ENCODE peak calls at places on chromosomes 13 and 19, in nine cellular contexts. M is WERI-Rb-1, Z is breast epithelium, P is OCI-LY7, U is endothelial cell of umbilical vein, W is AG04449, N is heart left ventricle, O is AG10803, E is heart right ventricle. T is an unnamed sample.

GRCh38 chr13:40082644-40083043 is 427.2 kb downstream of the COG6 start:
- DNase-seq in M (no peak), Z (no peak), P (no peak), U (peak), W (no peak), N (no peak), O (no peak), E (peak), T (no peak)

GRCh38 chr13:87280139-87280538 is 391.0 kb upstream of the SLITRK5 start:
- DNase-seq in M (no peak), Z (no peak), P (no peak), U (no peak), W (no peak), N (no peak), O (no peak), E (no peak), T (no peak)

GRCh38 chr13:34413538-34414210 is 528.4 kb upstream of the NBEA start:
- DNase-seq in M (no peak), Z (no peak), P (no peak), U (no peak), W (no peak), N (no peak), O (peak), E (no peak), T (no peak)

GRCh38 chr19:33699754-33700407 is 78.1 kb downstream of the CHST8 start:
- DNase-seq in M (no peak), Z (no peak), P (no peak), U (no peak), W (no peak), N (no peak), O (no peak), E (no peak), T (no peak)

GRCh38 chr13:49348748-49349147 is 95.1 kb downstream of the CAB39L start:
- DNase-seq in M (no peak), Z (no peak), P (no peak), U (no peak), W (no peak), N (no peak), O (no peak), E (no peak), T (no peak)

GRCh38 chr13:19838726-19839342 is 24.6 kb downstream of the ZMYM5 start:
- DNase-seq in M (no peak), Z (no peak), P (no peak), U (no peak), W (peak), N (no peak), O (peak), E (no peak), T (no peak)

GRCh38 chr19:33883869-33884519 is 87.3 kb downstream of the KCTD15 start:
- DNase-seq in M (no peak), Z (no peak), P (no peak), U (peak), W (no peak), N (peak), O (no peak), E (peak), T (no peak)

GRCh38 chr13:31859546-31859945 is 120.2 kb downstream of the RXFP2 start:
- DNase-seq in M (no peak), Z (no peak), P (no peak), U (no peak), W (no peak), N (no peak), O (no peak), E (no peak), T (no peak)

GRCh38 chr19:58227964-58228583 is 640 bp upstream of the ZNF544 start:
- DNase-seq in M (peak), Z (no peak), P (no peak), U (no peak), W (no peak), N (no peak), O (no peak), E (no peak), T (no peak)

GRCh38 chr13:68927387-68928026 is 1180.1 kb upstream of the ATXN8OS start:
- DNase-seq in M (peak), Z (no peak), P (no peak), U (peak), W (no peak), N (no peak), O (no peak), E (no peak), T (no peak)

GRCh38 chr13:25633108-25633507 is 261.3 kb downstream of the ATP8A2 start:
- DNase-seq in M (no peak), Z (no peak), P (no peak), U (no peak), W (no peak), N (no peak), O (no peak), E (no peak), T (no peak)

GRCh38 chr13:30907167-30907761 is 1.2 kb downstream of the MEDAG start:
- DNase-seq in M (no peak), Z (no peak), P (no peak), U (peak), W (no peak), N (no peak), O (peak), E (peak), T (peak)

GRCh38 chr19:44722131-44723121 is 23.5 kb downstream of the CEACAM16 start:
- DNase-seq in M (no peak), Z (no peak), P (peak), U (peak), W (no peak), N (no peak), O (no peak), E (no peak), T (no peak)

GRCh38 chr19:662207-662961 is 630 bp downstream of the RNF126 start:
- DNase-seq in M (peak), Z (no peak), P (peak), U (peak), W (no peak), N (no peak), O (peak), E (no peak), T (no peak)

GRCh38 chr13:31947506-31947905 is 84.1 kb upstream of the FRY start:
- DNase-seq in M (no peak), Z (no peak), P (no peak), U (no peak), W (no peak), N (no peak), O (peak), E (no peak), T (no peak)

GRCh38 chr13:97911311-97912138 is 42.0 kb upstream of the IPO5 start:
- DNase-seq in M (peak), Z (no peak), P (peak), U (peak), W (no peak), N (no peak), O (peak), E (no peak), T (no peak)

GRCh38 chr19:4390017-4390861 is 10.1 kb downstream of the SH3GL1 start:
- DNase-seq in M (peak), Z (no peak), P (no peak), U (peak), W (no peak), N (peak), O (peak), E (peak), T (no peak)

DNA sequence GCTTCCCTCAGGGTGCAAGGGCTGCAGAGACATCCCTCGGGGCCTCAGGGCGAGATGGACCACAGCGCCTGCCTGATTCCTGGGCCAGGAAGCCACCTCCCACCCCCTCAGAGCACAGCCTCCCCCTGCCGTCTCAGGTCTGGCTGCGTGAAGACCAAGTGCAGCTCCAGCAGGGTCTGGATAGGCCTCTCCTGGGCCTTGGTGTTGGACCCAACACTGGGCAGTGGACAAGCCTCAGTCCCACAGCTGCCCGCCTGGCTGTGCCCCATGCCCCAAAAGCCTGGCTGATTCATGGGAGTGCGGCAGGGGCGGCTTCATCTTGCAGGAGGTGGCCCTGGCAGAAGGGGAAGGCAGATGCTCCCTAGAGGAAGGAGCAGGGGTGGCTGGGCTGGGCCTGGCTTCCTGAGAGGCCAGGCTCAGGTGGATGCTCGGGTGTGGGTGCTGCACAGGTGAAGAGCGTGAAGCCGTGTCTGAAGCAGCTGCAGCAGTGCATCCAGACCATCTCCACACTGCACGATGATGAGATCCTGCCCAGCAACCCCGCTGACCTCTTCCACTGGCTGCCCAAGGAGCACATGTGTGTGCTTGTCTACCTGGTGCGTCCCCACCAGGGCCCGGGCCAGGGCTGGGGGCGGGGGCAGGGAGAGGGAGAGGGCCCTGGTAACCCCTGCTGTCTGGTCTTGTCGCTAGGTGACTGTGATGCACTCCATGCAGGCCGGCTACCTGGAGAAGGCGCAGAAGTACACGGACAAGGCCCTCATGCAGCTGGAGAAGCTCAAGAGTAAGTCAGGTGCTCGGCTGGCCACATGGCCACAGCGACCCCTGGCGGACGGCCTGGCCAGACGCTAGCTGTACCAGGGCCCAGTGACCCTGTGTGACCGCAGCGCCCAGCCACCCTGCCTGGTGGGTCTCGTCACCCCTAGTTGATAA is 21.7 kb downstream of the MAU2 start:
- DNase-seq in M (peak), Z (peak), P (peak), U (peak), W (no peak), N (peak), O (peak), E (peak), T (no peak)
- TF ChIP-seq CTCF in M (peak), Z (peak), P (peak), U (peak), W (peak), N (peak), O (peak), E (peak), T (peak)

GRCh38 chr13:75726313-75726712 is 90.2 kb downstream of the LMO7 start:
- DNase-seq in M (no peak), Z (no peak), P (no peak), U (no peak), W (no peak), N (no peak), O (no peak), E (no peak), T (no peak)
- H3K4me3 ChIP-seq in M (no peak), Z (no peak), P (no peak), U (no peak), W (no peak), N (no peak), O (no peak), E (no peak), T (no peak)

GRCh38 chr13:101942535-101943157 is 459.2 kb downstream of the FGF14 start:
- DNase-seq in M (peak), Z (no peak), P (no peak), U (no peak), W (no peak), N (no peak), O (no peak), E (no peak), T (no peak)
- TF ChIP-seq CTCF in M (peak), Z (no peak), P (no peak), U (no peak), W (no peak), N (peak), O (no peak), E (peak), T (no peak)

DNA sequence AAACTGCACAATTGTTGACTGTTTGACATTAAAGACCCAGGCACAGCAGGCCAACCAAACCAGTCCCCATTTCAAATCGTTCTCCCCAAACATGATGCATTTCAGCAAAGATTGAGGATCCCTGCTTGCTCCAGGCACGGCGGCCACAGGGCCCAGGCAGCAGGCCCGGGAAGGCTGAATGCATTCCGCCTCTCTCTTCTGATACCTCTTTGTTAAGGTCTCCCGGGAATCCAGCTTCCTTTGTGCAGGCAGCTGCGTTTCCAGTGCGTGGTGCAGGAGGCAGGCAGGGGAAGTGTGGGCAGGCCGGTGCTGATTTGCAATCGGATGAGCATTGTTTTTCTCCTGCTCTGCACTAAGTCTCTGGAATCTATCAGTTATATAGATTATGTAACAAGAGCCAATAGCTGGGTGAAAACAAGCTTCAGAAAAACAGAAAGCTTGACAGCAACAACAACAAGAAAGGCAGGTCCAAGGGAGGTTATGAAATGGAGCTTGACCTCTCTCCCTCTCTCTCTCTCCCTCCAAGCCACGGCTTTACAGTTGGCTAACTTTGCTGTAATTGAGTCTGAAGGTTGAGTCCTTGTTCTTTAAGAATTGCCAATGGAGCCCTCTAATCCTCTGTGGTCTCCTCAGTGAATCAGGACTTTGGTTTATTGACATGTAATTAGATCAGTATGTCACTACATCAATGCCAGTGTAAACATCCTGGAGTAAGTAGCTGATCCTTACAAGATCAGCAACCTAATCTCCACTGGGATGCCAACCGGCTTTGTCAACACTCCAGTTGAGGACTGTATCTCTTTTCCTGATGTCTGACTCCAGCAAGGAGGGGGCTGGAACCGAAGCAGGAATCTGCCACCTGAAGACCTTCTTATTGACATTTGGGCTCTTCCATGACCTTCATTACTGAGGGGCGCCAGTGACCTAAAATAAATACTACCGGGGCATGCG is 338.0 kb downstream of the TEX29 start:
- DNase-seq in M (no peak), Z (no peak), P (no peak), U (no peak), W (no peak), N (no peak), O (no peak), E (no peak), T (no peak)
- H3K4me3 ChIP-seq in M (no peak), Z (no peak), P (no peak), U (no peak), W (no peak), N (no peak), O (no peak), E (no peak), T (no peak)

GRCh38 chr19:19260417-19260816 is 12.7 kb downstream of the TM6SF2 start:
- DNase-seq in M (no peak), Z (no peak), P (no peak), U (no peak), W (no peak), N (no peak), O (no peak), E (no peak), T (no peak)

GRCh38 chr19:19261350-19262189 is 11.5 kb downstream of the TM6SF2 start:
- DNase-seq in M (no peak), Z (no peak), P (no peak), U (no peak), W (no peak), N (no peak), O (no peak), E (no peak), T (no peak)

GRCh38 chr19:19263886-19264487 is 9.1 kb downstream of the TM6SF2 start:
- DNase-seq in M (no peak), Z (no peak), P (no peak), U (no peak), W (no peak), N (no peak), O (no peak), E (no peak), T (no peak)

GRCh38 chr19:19260842-19261241 is 12.3 kb downstream of the TM6SF2 start:
- DNase-seq in M (no peak), Z (no peak), P (no peak), U (no peak), W (no peak), N (no peak), O (no peak), E (no peak), T (no peak)

DNA sequence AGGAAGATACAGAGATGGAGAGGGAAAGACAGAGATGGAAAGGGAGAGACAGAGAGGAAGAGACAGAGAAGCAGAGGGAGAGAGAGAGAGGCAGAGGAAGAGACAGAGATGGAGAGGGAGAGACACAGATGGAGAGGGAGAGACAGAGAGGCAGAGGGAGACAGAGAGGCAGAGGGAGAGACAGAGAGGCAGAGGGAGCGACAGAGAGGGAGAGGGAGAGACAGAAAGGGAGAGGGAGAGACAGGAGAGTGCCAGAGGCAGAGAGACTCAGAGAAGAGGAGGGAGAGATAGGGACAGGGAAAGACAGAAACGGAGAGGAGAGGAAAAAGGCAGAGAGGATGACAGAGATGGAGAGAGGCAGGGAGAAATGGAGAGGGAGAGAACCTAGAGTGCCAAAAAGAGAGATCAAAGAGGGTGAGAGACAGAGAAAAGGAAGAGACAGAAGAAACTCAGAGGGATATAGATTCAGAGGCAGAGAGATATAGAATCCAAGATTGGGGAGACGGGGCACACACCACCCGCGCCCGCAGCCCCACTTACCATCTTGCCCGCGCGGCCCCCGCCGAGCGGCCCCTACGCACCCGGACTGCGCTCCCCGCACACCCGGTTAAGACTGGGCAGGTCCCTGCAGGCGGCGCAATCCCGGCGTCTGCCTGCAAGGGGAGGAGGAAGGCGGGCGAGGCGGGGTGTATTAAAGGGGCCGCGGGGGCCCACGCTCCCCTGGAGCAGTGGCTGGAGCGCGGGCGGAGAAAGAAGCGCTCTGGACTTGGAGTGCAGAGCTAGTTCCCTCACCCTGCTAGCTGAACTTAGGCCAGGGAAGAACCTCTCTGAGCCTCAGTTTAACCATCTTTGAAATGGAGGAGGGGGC is 10.7 kb downstream of the TM6SF2 start:
- DNase-seq in M (no peak), Z (no peak), P (no peak), U (no peak), W (no peak), N (no peak), O (no peak), E (no peak), T (no peak)
- TF ChIP-seq CTCF in M (no peak), Z (no peak), P (no peak), U (no peak), W (no peak), N (no peak), O (no peak), E (no peak), T (no peak)

GRCh38 chr13:37709318-37709717 is 110.8 kb upstream of the POSTN start:
- DNase-seq in M (no peak), Z (no peak), P (no peak), U (peak), W (no peak), N (no peak), O (no peak), E (no peak), T (no peak)

GRCh38 chr13:37706041-37706440 is 107.5 kb upstream of the POSTN start:
- DNase-seq in M (no peak), Z (no peak), P (no peak), U (no peak), W (no peak), N (no peak), O (no peak), E (no peak), T (no peak)

DNA sequence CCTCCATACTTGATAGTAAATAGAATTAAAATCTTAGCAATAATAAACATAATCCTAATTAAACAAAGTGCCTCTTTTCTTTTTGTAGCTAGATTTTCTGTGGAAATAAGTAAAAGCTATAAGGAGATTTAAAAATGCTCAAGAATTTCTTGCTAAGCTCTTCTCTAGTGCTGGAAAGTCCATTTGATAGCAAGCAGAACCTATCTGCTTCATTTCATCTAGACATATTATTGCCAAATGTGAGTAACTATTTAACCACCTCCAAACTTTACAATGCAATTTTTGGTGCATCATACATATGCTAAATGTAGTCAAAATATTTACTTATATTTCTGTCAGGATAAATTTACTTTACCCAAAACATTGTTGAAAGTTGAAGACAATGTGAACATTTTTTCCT is 109.5 kb upstream of the POSTN start:
- DNase-seq in M (no peak), Z (no peak), P (no peak), U (no peak), W (no peak), N (no peak), O (no peak), E (no peak), T (no peak)
- H3K4me3 ChIP-seq in M (no peak), Z (no peak), P (no peak), U (no peak), W (no peak), N (no peak), O (no peak), E (no peak), T (no peak)

GRCh38 chr19:18282021-18282787 is 782 bp upstream of the JUND start:
- DNase-seq in M (no peak), Z (peak), P (peak), U (peak), W (no peak), N (no peak), O (no peak), E (no peak), T (no peak)
- TF ChIP-seq CTCF in M (peak), Z (peak), P (no peak), U (no peak), W (peak), N (no peak), O (no peak), E (peak), T (no peak)

T was measured in HFF-Myc.